ENCODE peak calls at places on chromosomes 13 and 19, in nine cellular contexts. One of them, this sample, is unnamed.

GRCh38 chr13:34570954-34571353 is 371.1 kb upstream of the NBEA start:
- DNase-seq in astrocyte: peak
- DNase-seq in ovary: no peak
- DNase-seq in fibroblast of lung: no peak
- DNase-seq in thoracic aorta: no peak
- DNase-seq in hepatocyte: no peak
- DNase-seq in aorta: no peak
- DNase-seq in brain microvascular endothelial cell: no peak
- DNase-seq in neural progenitor cell: no peak
- DNase-seq in this sample: no peak

GRCh38 chr13:110565296-110565695 is 3.8 kb upstream of the RAB20 start:
- DNase-seq in astrocyte: no peak
- DNase-seq in ovary: no peak
- DNase-seq in fibroblast of lung: no peak
- DNase-seq in thoracic aorta: no peak
- DNase-seq in hepatocyte: no peak
- DNase-seq in aorta: no peak
- DNase-seq in brain microvascular endothelial cell: no peak
- DNase-seq in neural progenitor cell: no peak
- DNase-seq in this sample: no peak

GRCh38 chr13:57716295-57716694 is 84.8 kb downstream of the PCDH17 start:
- DNase-seq in astrocyte: no peak
- DNase-seq in ovary: no peak
- DNase-seq in fibroblast of lung: no peak
- DNase-seq in thoracic aorta: no peak
- DNase-seq in hepatocyte: peak
- DNase-seq in aorta: no peak
- DNase-seq in brain microvascular endothelial cell: no peak
- DNase-seq in neural progenitor cell: no peak
- DNase-seq in this sample: no peak

GRCh38 chr19:6020972-6021805 is 43.2 kb upstream of the RANBP3 start:
- DNase-seq in astrocyte: no peak
- DNase-seq in ovary: no peak
- DNase-seq in fibroblast of lung: no peak
- DNase-seq in thoracic aorta: no peak
- DNase-seq in hepatocyte: no peak
- DNase-seq in aorta: peak
- DNase-seq in brain microvascular endothelial cell: no peak
- DNase-seq in neural progenitor cell: no peak
- DNase-seq in this sample: no peak

GRCh38 chr19:4597278-4597974 is 37.9 kb upstream of the SEMA6B start:
- DNase-seq in astrocyte: no peak
- DNase-seq in ovary: no peak
- DNase-seq in fibroblast of lung: no peak
- DNase-seq in thoracic aorta: no peak
- DNase-seq in hepatocyte: no peak
- DNase-seq in aorta: no peak
- DNase-seq in brain microvascular endothelial cell: no peak
- DNase-seq in neural progenitor cell: peak
- DNase-seq in this sample: no peak

GRCh38 chr13:21675095-21676007 is 4.5 kb downstream of the FGF9 start:
- DNase-seq in astrocyte: no peak
- DNase-seq in ovary: peak
- DNase-seq in fibroblast of lung: no peak
- DNase-seq in thoracic aorta: no peak
- DNase-seq in hepatocyte: peak
- DNase-seq in aorta: no peak
- DNase-seq in brain microvascular endothelial cell: no peak
- DNase-seq in neural progenitor cell: peak
- DNase-seq in this sample: no peak

GRCh38 chr13:85828094-85828684 is 29.0 kb upstream of the SLITRK6 start:
- DNase-seq in astrocyte: peak
- DNase-seq in ovary: no peak
- DNase-seq in fibroblast of lung: peak
- DNase-seq in thoracic aorta: no peak
- DNase-seq in hepatocyte: peak
- DNase-seq in aorta: no peak
- DNase-seq in brain microvascular endothelial cell: peak
- DNase-seq in neural progenitor cell: peak
- DNase-seq in this sample: no peak

GRCh38 chr13:104143760-104144406 is 1077.7 kb upstream of the SLC10A2 start:
- DNase-seq in astrocyte: peak
- DNase-seq in ovary: no peak
- DNase-seq in fibroblast of lung: no peak
- DNase-seq in thoracic aorta: no peak
- DNase-seq in hepatocyte: no peak
- DNase-seq in aorta: no peak
- DNase-seq in brain microvascular endothelial cell: no peak
- DNase-seq in neural progenitor cell: peak
- DNase-seq in this sample: no peak

GRCh38 chr13:72530471-72530870 is 197.0 kb downstream of the MZT1 start:
- DNase-seq in astrocyte: peak
- DNase-seq in ovary: no peak
- DNase-seq in fibroblast of lung: no peak
- DNase-seq in thoracic aorta: no peak
- DNase-seq in hepatocyte: no peak
- DNase-seq in aorta: no peak
- DNase-seq in brain microvascular endothelial cell: peak
- DNase-seq in neural progenitor cell: no peak
- DNase-seq in this sample: no peak

GRCh38 chr13:41708648-41709175 is 251.4 kb downstream of the RGCC start:
- DNase-seq in astrocyte: no peak
- DNase-seq in ovary: no peak
- DNase-seq in fibroblast of lung: no peak
- DNase-seq in thoracic aorta: no peak
- DNase-seq in hepatocyte: no peak
- DNase-seq in aorta: no peak
- DNase-seq in brain microvascular endothelial cell: no peak
- DNase-seq in neural progenitor cell: no peak
- DNase-seq in this sample: no peak

GRCh38 chr13:30147380-30147779 is 160.0 kb downstream of the KATNAL1 start:
- DNase-seq in astrocyte: no peak
- DNase-seq in ovary: no peak
- DNase-seq in fibroblast of lung: no peak
- DNase-seq in thoracic aorta: no peak
- DNase-seq in hepatocyte: no peak
- DNase-seq in aorta: no peak
- DNase-seq in brain microvascular endothelial cell: no peak
- DNase-seq in neural progenitor cell: no peak
- DNase-seq in this sample: no peak

GRCh38 chr13:46296920-46297319 is 85.2 kb downstream of the LRRC63 start:
- DNase-seq in astrocyte: peak
- DNase-seq in ovary: no peak
- DNase-seq in fibroblast of lung: peak
- DNase-seq in thoracic aorta: no peak
- DNase-seq in hepatocyte: peak
- DNase-seq in aorta: no peak
- DNase-seq in brain microvascular endothelial cell: peak
- DNase-seq in neural progenitor cell: no peak
- DNase-seq in this sample: no peak

GRCh38 chr13:27772651-27773425 is 19.4 kb upstream of the GSX1 start:
- DNase-seq in astrocyte: no peak
- DNase-seq in ovary: no peak
- DNase-seq in fibroblast of lung: no peak
- DNase-seq in thoracic aorta: no peak
- DNase-seq in hepatocyte: no peak
- DNase-seq in aorta: no peak
- DNase-seq in brain microvascular endothelial cell: no peak
- DNase-seq in neural progenitor cell: no peak
- DNase-seq in this sample: no peak

GRCh38 chr19:45764487-45764886 is 4.6 kb downstream of the SIX5 start:
- DNase-seq in astrocyte: no peak
- DNase-seq in ovary: peak
- DNase-seq in fibroblast of lung: no peak
- DNase-seq in thoracic aorta: no peak
- DNase-seq in hepatocyte: no peak
- DNase-seq in aorta: no peak
- DNase-seq in brain microvascular endothelial cell: no peak
- DNase-seq in neural progenitor cell: peak
- DNase-seq in this sample: no peak

GRCh38 chr13:20713014-20713376 is 9.5 kb downstream of the IL17D start:
- DNase-seq in astrocyte: no peak
- DNase-seq in ovary: no peak
- DNase-seq in fibroblast of lung: no peak
- DNase-seq in thoracic aorta: no peak
- DNase-seq in hepatocyte: no peak
- DNase-seq in aorta: no peak
- DNase-seq in brain microvascular endothelial cell: no peak
- DNase-seq in neural progenitor cell: peak
- DNase-seq in this sample: no peak

GRCh38 chr19:54937926-54938325 is 9.4 kb downstream of the NLRP7 start:
- DNase-seq in astrocyte: no peak
- DNase-seq in ovary: no peak
- DNase-seq in fibroblast of lung: no peak
- DNase-seq in thoracic aorta: no peak
- DNase-seq in hepatocyte: no peak
- DNase-seq in aorta: no peak
- DNase-seq in brain microvascular endothelial cell: no peak
- DNase-seq in neural progenitor cell: no peak
- DNase-seq in this sample: no peak

GRCh38 chr13:75468098-75468497 is 13.9 kb downstream of the TBC1D4 start:
- DNase-seq in astrocyte: peak
- DNase-seq in ovary: no peak
- DNase-seq in fibroblast of lung: peak
- DNase-seq in thoracic aorta: no peak
- DNase-seq in hepatocyte: no peak
- DNase-seq in aorta: no peak
- DNase-seq in brain microvascular endothelial cell: no peak
- DNase-seq in neural progenitor cell: no peak
- DNase-seq in this sample: no peak

GRCh38 chr13:112806761-112807652 is 117.2 kb downstream of the ATP11A start:
- DNase-seq in astrocyte: no peak
- DNase-seq in ovary: no peak
- DNase-seq in fibroblast of lung: peak
- DNase-seq in thoracic aorta: no peak
- DNase-seq in hepatocyte: no peak
- DNase-seq in aorta: no peak
- DNase-seq in brain microvascular endothelial cell: no peak
- DNase-seq in neural progenitor cell: no peak
- DNase-seq in this sample: no peak

GRCh38 chr13:106496072-106496997 is 39.1 kb downstream of the EFNB2 start:
- DNase-seq in astrocyte: no peak
- DNase-seq in ovary: no peak
- DNase-seq in fibroblast of lung: no peak
- DNase-seq in thoracic aorta: no peak
- DNase-seq in hepatocyte: no peak
- DNase-seq in aorta: no peak
- DNase-seq in brain microvascular endothelial cell: no peak
- DNase-seq in neural progenitor cell: no peak
- DNase-seq in this sample: no peak

GRCh38 chr13:23432589-23432988 is 913 bp downstream of the SACS start:
- DNase-seq in astrocyte: no peak
- DNase-seq in ovary: no peak
- DNase-seq in fibroblast of lung: no peak
- DNase-seq in thoracic aorta: no peak
- DNase-seq in hepatocyte: no peak
- DNase-seq in aorta: no peak
- DNase-seq in brain microvascular endothelial cell: no peak
- DNase-seq in neural progenitor cell: peak
- DNase-seq in this sample: no peak

GRCh38 chr13:23430664-23431063 is 2.8 kb downstream of the SACS start:
- DNase-seq in astrocyte: no peak
- DNase-seq in ovary: no peak
- DNase-seq in fibroblast of lung: no peak
- DNase-seq in thoracic aorta: no peak
- DNase-seq in hepatocyte: no peak
- DNase-seq in aorta: no peak
- DNase-seq in brain microvascular endothelial cell: no peak
- DNase-seq in neural progenitor cell: no peak
- DNase-seq in this sample: no peak

GRCh38 chr13:23433171-23434153 is at the start of gene SACS:
- DNase-seq in astrocyte: peak
- DNase-seq in ovary: no peak
- DNase-seq in fibroblast of lung: peak
- DNase-seq in thoracic aorta: no peak
- DNase-seq in hepatocyte: peak
- DNase-seq in aorta: no peak
- DNase-seq in brain microvascular endothelial cell: peak
- DNase-seq in neural progenitor cell: peak
- DNase-seq in this sample: peak

GRCh38 chr13:23427342-23428182 is 5.9 kb downstream of the SACS start:
- DNase-seq in astrocyte: peak
- DNase-seq in ovary: peak
- DNase-seq in fibroblast of lung: peak
- DNase-seq in thoracic aorta: peak
- DNase-seq in hepatocyte: peak
- DNase-seq in aorta: no peak
- DNase-seq in brain microvascular endothelial cell: peak
- DNase-seq in neural progenitor cell: no peak
- DNase-seq in this sample: no peak

GRCh38 chr13:23428183-23428528 is 5.3 kb downstream of the SACS start:
- DNase-seq in astrocyte: peak
- DNase-seq in ovary: no peak
- DNase-seq in fibroblast of lung: peak
- DNase-seq in thoracic aorta: no peak
- DNase-seq in hepatocyte: no peak
- DNase-seq in aorta: no peak
- DNase-seq in brain microvascular endothelial cell: peak
- DNase-seq in neural progenitor cell: no peak
- DNase-seq in this sample: no peak
- H3K27ac ChIP-seq in astrocyte: peak
- H3K27ac ChIP-seq in ovary: no peak
- H3K27ac ChIP-seq in fibroblast of lung: peak
- H3K27ac ChIP-seq in thoracic aorta: peak
- H3K27ac ChIP-seq in hepatocyte: peak
- H3K27ac ChIP-seq in aorta: peak
- H3K27ac ChIP-seq in brain microvascular endothelial cell: peak
- H3K27ac ChIP-seq in neural progenitor cell: no peak
- H3K27ac ChIP-seq in this sample: peak

GRCh38 chr19:13507053-13507611 is 853 bp upstream of the CACNA1A start:
- DNase-seq in astrocyte: no peak
- DNase-seq in ovary: no peak
- DNase-seq in fibroblast of lung: no peak
- DNase-seq in thoracic aorta: no peak
- DNase-seq in hepatocyte: no peak
- DNase-seq in aorta: no peak
- DNase-seq in brain microvascular endothelial cell: no peak
- DNase-seq in neural progenitor cell: peak
- DNase-seq in this sample: no peak
- H3K4me3 ChIP-seq in astrocyte: peak
- H3K4me3 ChIP-seq in ovary: no peak
- H3K4me3 ChIP-seq in fibroblast of lung: no peak
- H3K4me3 ChIP-seq in thoracic aorta: no peak
- H3K4me3 ChIP-seq in hepatocyte: no peak
- H3K4me3 ChIP-seq in aorta: no peak
- H3K4me3 ChIP-seq in brain microvascular endothelial cell: no peak
- H3K4me3 ChIP-seq in neural progenitor cell: peak
- H3K4me3 ChIP-seq in this sample: no peak

GRCh38 chr19:53147645-53148044 is 11.2 kb downstream of the ZNF347 start:
- DNase-seq in astrocyte: no peak
- DNase-seq in ovary: no peak
- DNase-seq in fibroblast of lung: no peak
- DNase-seq in thoracic aorta: no peak
- DNase-seq in hepatocyte: no peak
- DNase-seq in aorta: no peak
- DNase-seq in brain microvascular endothelial cell: no peak
- DNase-seq in neural progenitor cell: no peak
- DNase-seq in this sample: no peak
- H3K27ac ChIP-seq in astrocyte: no peak
- H3K27ac ChIP-seq in ovary: no peak
- H3K27ac ChIP-seq in fibroblast of lung: no peak
- H3K27ac ChIP-seq in thoracic aorta: no peak
- H3K27ac ChIP-seq in hepatocyte: no peak
- H3K27ac ChIP-seq in aorta: no peak
- H3K27ac ChIP-seq in brain microvascular endothelial cell: no peak
- H3K27ac ChIP-seq in neural progenitor cell: no peak
- H3K27ac ChIP-seq in this sample: no peak

GRCh38 chr19:2047076-2047448 is 4.0 kb downstream of the MKNK2 start:
- DNase-seq in astrocyte: no peak
- DNase-seq in ovary: no peak
- DNase-seq in fibroblast of lung: no peak
- DNase-seq in thoracic aorta: no peak
- DNase-seq in hepatocyte: no peak
- DNase-seq in aorta: no peak
- DNase-seq in brain microvascular endothelial cell: no peak
- DNase-seq in neural progenitor cell: no peak
- DNase-seq in this sample: peak
- H3K4me3 ChIP-seq in astrocyte: no peak
- H3K4me3 ChIP-seq in ovary: no peak
- H3K4me3 ChIP-seq in fibroblast of lung: no peak
- H3K4me3 ChIP-seq in thoracic aorta: peak
- H3K4me3 ChIP-seq in hepatocyte: no peak
- H3K4me3 ChIP-seq in aorta: no peak
- H3K4me3 ChIP-seq in brain microvascular endothelial cell: no peak
- H3K4me3 ChIP-seq in neural progenitor cell: no peak
- H3K4me3 ChIP-seq in this sample: peak

This sample was measured in gastrocnemius medialis.